ENCODE peak calls at places on chromosome 10, in eight cellular contexts. One of them, this sample, is unnamed.

GRCh38 chr10:123595661-123596060 is 70.5 kb upstream of the GPR26 start:
- DNase-seq in pancreas: no peak
- DNase-seq in astrocyte of the spinal cord: no peak
- DNase-seq in HL-60: no peak
- DNase-seq in prostate gland: no peak
- DNase-seq in fibroblast of pulmonary artery: no peak
- DNase-seq in astrocyte of the cerebellum: no peak
- DNase-seq in cardiac muscle cell: no peak
- DNase-seq in this sample: no peak

GRCh38 chr10:6035101-6035834 is 26.9 kb downstream of the IL2RA start:
- DNase-seq in pancreas: no peak
- DNase-seq in astrocyte of the spinal cord: no peak
- DNase-seq in HL-60: no peak
- DNase-seq in prostate gland: no peak
- DNase-seq in fibroblast of pulmonary artery: no peak
- DNase-seq in astrocyte of the cerebellum: no peak
- DNase-seq in cardiac muscle cell: no peak
- DNase-seq in this sample: no peak

GRCh38 chr10:123788981-123789380 is 102.6 kb downstream of the CPXM2 start:
- DNase-seq in pancreas: no peak
- DNase-seq in astrocyte of the spinal cord: no peak
- DNase-seq in HL-60: no peak
- DNase-seq in prostate gland: no peak
- DNase-seq in fibroblast of pulmonary artery: no peak
- DNase-seq in astrocyte of the cerebellum: no peak
- DNase-seq in cardiac muscle cell: no peak
- DNase-seq in this sample: no peak

GRCh38 chr10:1381339-1381738 is 325.2 kb downstream of the WDR37 start:
- DNase-seq in pancreas: no peak
- DNase-seq in astrocyte of the spinal cord: no peak
- DNase-seq in HL-60: no peak
- DNase-seq in prostate gland: no peak
- DNase-seq in fibroblast of pulmonary artery: no peak
- DNase-seq in astrocyte of the cerebellum: no peak
- DNase-seq in cardiac muscle cell: no peak
- DNase-seq in this sample: no peak

GRCh38 chr10:100888957-100889356 is 23.8 kb upstream of the SLF2 start:
- DNase-seq in pancreas: no peak
- DNase-seq in astrocyte of the spinal cord: no peak
- DNase-seq in HL-60: no peak
- DNase-seq in prostate gland: no peak
- DNase-seq in fibroblast of pulmonary artery: peak; percentile 17
- DNase-seq in astrocyte of the cerebellum: no peak
- DNase-seq in cardiac muscle cell: no peak
- DNase-seq in this sample: no peak

GRCh38 chr10:82221750-82222149 is 346.8 kb downstream of the NRG3 start:
- DNase-seq in pancreas: no peak
- DNase-seq in astrocyte of the spinal cord: no peak
- DNase-seq in HL-60: no peak
- DNase-seq in prostate gland: no peak
- DNase-seq in fibroblast of pulmonary artery: no peak
- DNase-seq in astrocyte of the cerebellum: no peak
- DNase-seq in cardiac muscle cell: no peak
- DNase-seq in this sample: peak; percentile 38

GRCh38 chr10:44060719-44061118 is 324.2 kb downstream of the CXCL12 start:
- DNase-seq in pancreas: no peak
- DNase-seq in astrocyte of the spinal cord: no peak
- DNase-seq in HL-60: no peak
- DNase-seq in prostate gland: no peak
- DNase-seq in fibroblast of pulmonary artery: no peak
- DNase-seq in astrocyte of the cerebellum: no peak
- DNase-seq in cardiac muscle cell: no peak
- DNase-seq in this sample: no peak

GRCh38 chr10:74544106-74544505 is 282.3 kb upstream of the KAT6B start:
- DNase-seq in pancreas: no peak
- DNase-seq in astrocyte of the spinal cord: peak; percentile 27
- DNase-seq in HL-60: no peak
- DNase-seq in prostate gland: no peak
- DNase-seq in fibroblast of pulmonary artery: peak; percentile 13
- DNase-seq in astrocyte of the cerebellum: no peak
- DNase-seq in cardiac muscle cell: peak; percentile 16
- DNase-seq in this sample: no peak

GRCh38 chr10:124612611-124613498 is 131.3 kb downstream of the FAM53B start:
- DNase-seq in pancreas: no peak
- DNase-seq in astrocyte of the spinal cord: no peak
- DNase-seq in HL-60: peak; percentile 67
- DNase-seq in prostate gland: no peak
- DNase-seq in fibroblast of pulmonary artery: peak; percentile 37
- DNase-seq in astrocyte of the cerebellum: no peak
- DNase-seq in cardiac muscle cell: peak; percentile 56
- DNase-seq in this sample: no peak

GRCh38 chr10:69335063-69335587 is 56.8 kb downstream of the HK1 start:
- DNase-seq in pancreas: no peak
- DNase-seq in astrocyte of the spinal cord: peak; percentile 68
- DNase-seq in HL-60: peak; percentile 83
- DNase-seq in prostate gland: no peak
- DNase-seq in fibroblast of pulmonary artery: peak; percentile 64
- DNase-seq in astrocyte of the cerebellum: no peak
- DNase-seq in cardiac muscle cell: peak; percentile 86
- DNase-seq in this sample: no peak

GRCh38 chr10:70074971-70075370 is 22.3 kb downstream of the MACROH2A2 start:
- DNase-seq in pancreas: no peak
- DNase-seq in astrocyte of the spinal cord: no peak
- DNase-seq in HL-60: no peak
- DNase-seq in prostate gland: no peak
- DNase-seq in fibroblast of pulmonary artery: no peak
- DNase-seq in astrocyte of the cerebellum: no peak
- DNase-seq in cardiac muscle cell: no peak
- DNase-seq in this sample: no peak

GRCh38 chr10:126663328-126663727 is 7.2 kb downstream of the C10orf90 start:
- DNase-seq in pancreas: no peak
- DNase-seq in astrocyte of the spinal cord: peak; percentile 89
- DNase-seq in HL-60: peak; percentile 12
- DNase-seq in prostate gland: no peak
- DNase-seq in fibroblast of pulmonary artery: peak; percentile 67
- DNase-seq in astrocyte of the cerebellum: peak; percentile 22
- DNase-seq in cardiac muscle cell: peak; percentile 93
- DNase-seq in this sample: no peak

GRCh38 chr10:129853236-129853946 is 110.7 kb downstream of the EBF3 start:
- DNase-seq in pancreas: no peak
- DNase-seq in astrocyte of the spinal cord: no peak
- DNase-seq in HL-60: no peak
- DNase-seq in prostate gland: no peak
- DNase-seq in fibroblast of pulmonary artery: peak; percentile 42
- DNase-seq in astrocyte of the cerebellum: no peak
- DNase-seq in cardiac muscle cell: peak; percentile 38
- DNase-seq in this sample: no peak

GRCh38 chr10:46018453-46019169 is 11.8 kb downstream of the NCOA4 start:
- DNase-seq in pancreas: no peak
- DNase-seq in astrocyte of the spinal cord: no peak
- DNase-seq in HL-60: no peak
- DNase-seq in prostate gland: no peak
- DNase-seq in fibroblast of pulmonary artery: peak; percentile 59
- DNase-seq in astrocyte of the cerebellum: no peak
- DNase-seq in cardiac muscle cell: peak; percentile 63
- DNase-seq in this sample: no peak

GRCh38 chr10:46019541-46020343 is 10.7 kb downstream of the NCOA4 start:
- DNase-seq in pancreas: no peak
- DNase-seq in astrocyte of the spinal cord: no peak
- DNase-seq in HL-60: peak; percentile 88
- DNase-seq in prostate gland: no peak
- DNase-seq in fibroblast of pulmonary artery: peak; percentile 26
- DNase-seq in astrocyte of the cerebellum: no peak
- DNase-seq in cardiac muscle cell: peak; percentile 47
- DNase-seq in this sample: no peak

GRCh38 chr10:46017733-46018132 is 12.7 kb downstream of the NCOA4 start:
- DNase-seq in pancreas: no peak
- DNase-seq in astrocyte of the spinal cord: no peak
- DNase-seq in HL-60: no peak
- DNase-seq in prostate gland: no peak
- DNase-seq in fibroblast of pulmonary artery: no peak
- DNase-seq in astrocyte of the cerebellum: no peak
- DNase-seq in cardiac muscle cell: no peak
- DNase-seq in this sample: no peak

GRCh38 chr10:46020344-46020656 is 10.1 kb downstream of the NCOA4 start:
- DNase-seq in pancreas: no peak
- DNase-seq in astrocyte of the spinal cord: no peak
- DNase-seq in HL-60: no peak
- DNase-seq in prostate gland: no peak
- DNase-seq in fibroblast of pulmonary artery: no peak
- DNase-seq in astrocyte of the cerebellum: no peak
- DNase-seq in cardiac muscle cell: no peak
- DNase-seq in this sample: no peak

DNA sequence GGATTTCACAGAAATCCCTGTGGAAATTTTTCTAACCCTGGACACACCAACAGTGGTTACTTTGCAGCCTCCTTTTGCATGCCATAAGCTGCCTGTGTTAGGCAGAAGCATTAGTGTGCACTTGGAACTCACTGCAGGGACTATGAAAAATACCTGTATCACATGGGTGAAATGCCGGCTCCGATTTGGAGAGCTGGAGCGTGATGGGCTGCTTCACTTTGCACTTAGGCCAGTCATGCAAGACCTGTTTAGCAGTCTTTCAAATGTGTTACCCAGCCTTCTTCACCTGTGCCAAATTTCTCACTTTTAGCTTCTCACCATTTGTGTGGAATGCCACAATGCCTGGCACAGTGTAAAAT is 11.3 kb downstream of the NCOA4 start:
- DNase-seq in pancreas: no peak
- DNase-seq in astrocyte of the spinal cord: no peak
- DNase-seq in HL-60: no peak
- DNase-seq in prostate gland: no peak
- DNase-seq in fibroblast of pulmonary artery: no peak
- DNase-seq in astrocyte of the cerebellum: no peak
- DNase-seq in cardiac muscle cell: no peak
- DNase-seq in this sample: no peak
- H3K4me3 ChIP-seq in pancreas: no peak overlapping the region
- H3K4me3 ChIP-seq in astrocyte of the spinal cord: no peak overlapping the region
- H3K4me3 ChIP-seq in HL-60: peak overlapping the region; percentile 35
- H3K4me3 ChIP-seq in prostate gland: no peak overlapping the region
- H3K4me3 ChIP-seq in fibroblast of pulmonary artery: no peak overlapping the region
- H3K4me3 ChIP-seq in astrocyte of the cerebellum: no peak overlapping the region
- H3K4me3 ChIP-seq in cardiac muscle cell: peak overlapping the region; percentile 61
- H3K4me3 ChIP-seq in this sample: no peak overlapping the region

GRCh38 chr10:78035025-78035424 is 1.4 kb downstream of the RPS24 start:
- DNase-seq in pancreas: no peak
- DNase-seq in astrocyte of the spinal cord: peak; percentile 19
- DNase-seq in HL-60: no peak
- DNase-seq in prostate gland: no peak
- DNase-seq in fibroblast of pulmonary artery: no peak
- DNase-seq in astrocyte of the cerebellum: no peak
- DNase-seq in cardiac muscle cell: no peak
- DNase-seq in this sample: no peak

GRCh38 chr10:78033623-78034470 is at the start of gene RPS24:
- DNase-seq in pancreas: peak; percentile 94
- DNase-seq in astrocyte of the spinal cord: peak; percentile 99
- DNase-seq in HL-60: peak; percentile 97
- DNase-seq in prostate gland: peak; percentile 97
- DNase-seq in fibroblast of pulmonary artery: peak; percentile 98
- DNase-seq in astrocyte of the cerebellum: peak; percentile 96
- DNase-seq in cardiac muscle cell: peak; percentile 99
- DNase-seq in this sample: peak; percentile 95

GRCh38 chr10:78038105-78038504 is 4.4 kb downstream of the RPS24 start:
- DNase-seq in pancreas: no peak
- DNase-seq in astrocyte of the spinal cord: no peak
- DNase-seq in HL-60: no peak
- DNase-seq in prostate gland: no peak
- DNase-seq in fibroblast of pulmonary artery: peak; percentile 38
- DNase-seq in astrocyte of the cerebellum: no peak
- DNase-seq in cardiac muscle cell: no peak
- DNase-seq in this sample: no peak

GRCh38 chr10:78035933-78036583 is 2.4 kb downstream of the RPS24 start:
- DNase-seq in pancreas: no peak
- DNase-seq in astrocyte of the spinal cord: no peak
- DNase-seq in HL-60: no peak
- DNase-seq in prostate gland: no peak
- DNase-seq in fibroblast of pulmonary artery: no peak
- DNase-seq in astrocyte of the cerebellum: no peak
- DNase-seq in cardiac muscle cell: no peak
- DNase-seq in this sample: no peak

GRCh38 chr10:78035437-78035836 is 1.8 kb downstream of the RPS24 start:
- DNase-seq in pancreas: no peak
- DNase-seq in astrocyte of the spinal cord: no peak
- DNase-seq in HL-60: no peak
- DNase-seq in prostate gland: no peak
- DNase-seq in fibroblast of pulmonary artery: no peak
- DNase-seq in astrocyte of the cerebellum: no peak
- DNase-seq in cardiac muscle cell: no peak
- DNase-seq in this sample: no peak
- H3K4me3 ChIP-seq in pancreas: peak overlapping the region; percentile 60
- H3K4me3 ChIP-seq in astrocyte of the spinal cord: no peak overlapping the region
- H3K4me3 ChIP-seq in HL-60: peak overlapping the region; percentile 83
- H3K4me3 ChIP-seq in prostate gland: no peak overlapping the region
- H3K4me3 ChIP-seq in fibroblast of pulmonary artery: no peak overlapping the region
- H3K4me3 ChIP-seq in astrocyte of the cerebellum: peak overlapping the region; percentile 96
- H3K4me3 ChIP-seq in cardiac muscle cell: no peak overlapping the region
- H3K4me3 ChIP-seq in this sample: peak overlapping the region; percentile 65

GRCh38 chr10:72709041-72709440 is 17.1 kb downstream of the MCU start:
- DNase-seq in pancreas: no peak
- DNase-seq in astrocyte of the spinal cord: no peak
- DNase-seq in HL-60: no peak
- DNase-seq in prostate gland: no peak
- DNase-seq in fibroblast of pulmonary artery: peak; percentile 83
- DNase-seq in astrocyte of the cerebellum: no peak
- DNase-seq in cardiac muscle cell: peak; percentile 80
- DNase-seq in this sample: no peak

GRCh38 chr10:72712136-72712535 is 20.2 kb downstream of the MCU start:
- DNase-seq in pancreas: no peak
- DNase-seq in astrocyte of the spinal cord: peak; percentile 35
- DNase-seq in HL-60: no peak
- DNase-seq in prostate gland: no peak
- DNase-seq in fibroblast of pulmonary artery: peak; percentile 83
- DNase-seq in astrocyte of the cerebellum: no peak
- DNase-seq in cardiac muscle cell: peak; percentile 79
- DNase-seq in this sample: no peak
- H3K4me3 ChIP-seq in pancreas: no peak overlapping the region
- H3K4me3 ChIP-seq in astrocyte of the spinal cord: no peak overlapping the region
- H3K4me3 ChIP-seq in HL-60: no peak overlapping the region
- H3K4me3 ChIP-seq in prostate gland: no peak overlapping the region
- H3K4me3 ChIP-seq in fibroblast of pulmonary artery: no peak overlapping the region
- H3K4me3 ChIP-seq in astrocyte of the cerebellum: no peak overlapping the region
- H3K4me3 ChIP-seq in cardiac muscle cell: no peak overlapping the region
- H3K4me3 ChIP-seq in this sample: no peak overlapping the region

DNA sequence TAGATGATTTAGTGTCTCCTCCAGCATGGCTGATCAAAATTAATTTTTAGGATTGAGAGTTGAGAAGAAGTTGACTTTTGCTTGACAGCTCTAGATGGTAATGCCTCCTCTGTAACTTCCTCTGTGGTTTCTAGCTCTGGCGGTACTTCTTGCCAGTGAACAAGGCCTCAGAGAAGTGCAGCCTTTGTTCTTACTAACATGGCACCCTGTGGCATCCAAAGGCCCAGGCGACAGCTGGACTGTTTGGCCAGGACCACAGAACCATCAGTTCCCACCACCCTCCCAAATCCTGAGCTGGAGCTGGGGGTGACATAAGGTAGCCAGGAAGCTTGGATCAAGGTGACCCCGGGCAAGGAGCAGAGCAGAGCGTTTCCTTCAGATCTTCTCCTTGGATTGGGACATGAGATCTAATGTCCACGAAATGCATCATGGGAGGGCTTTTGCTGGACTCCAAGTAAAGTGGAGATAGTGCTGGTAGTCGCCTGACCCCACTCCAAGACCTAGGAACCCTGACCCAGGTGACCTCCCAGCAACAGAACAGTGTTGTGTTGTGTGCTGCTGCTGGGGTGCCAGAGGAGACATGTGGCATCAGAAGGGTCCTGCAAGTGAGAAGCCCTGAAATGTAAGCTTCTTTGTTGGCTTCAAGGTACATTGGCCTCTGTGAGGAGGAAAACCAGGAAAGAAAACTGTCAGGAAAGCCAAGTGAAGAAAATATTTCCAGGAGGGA is 41.8 kb downstream of the APBB1IP start:
- DNase-seq in pancreas: no peak
- DNase-seq in astrocyte of the spinal cord: no peak
- DNase-seq in HL-60: peak; percentile 77
- DNase-seq in prostate gland: no peak
- DNase-seq in fibroblast of pulmonary artery: no peak
- DNase-seq in astrocyte of the cerebellum: no peak
- DNase-seq in cardiac muscle cell: no peak
- DNase-seq in this sample: no peak
- H3K4me3 ChIP-seq in pancreas: no peak overlapping the region
- H3K4me3 ChIP-seq in astrocyte of the spinal cord: no peak overlapping the region
- H3K4me3 ChIP-seq in HL-60: no peak overlapping the region
- H3K4me3 ChIP-seq in prostate gland: no peak overlapping the region
- H3K4me3 ChIP-seq in fibroblast of pulmonary artery: no peak overlapping the region
- H3K4me3 ChIP-seq in astrocyte of the cerebellum: no peak overlapping the region
- H3K4me3 ChIP-seq in cardiac muscle cell: no peak overlapping the region
- H3K4me3 ChIP-seq in this sample: no peak overlapping the region

This sample was measured in Caco-2.